ENCODE peak calls at places on chromosomes 4 and X, in nine cellular contexts. One of them, this sample, is unnamed.

GRCh38 chr4:78022517-78022916 is 34.6 kb upstream of the FRAS1 start:
- DNase-seq in colonic mucosa: no peak
- DNase-seq in heart left ventricle: no peak
- DNase-seq in breast epithelium: no peak
- DNase-seq in SK-N-SH: peak
- DNase-seq in GM23338: no peak
- DNase-seq in right lobe of liver: no peak
- DNase-seq in IMR-90: no peak
- DNase-seq in Peyer's patch: no peak
- DNase-seq in this sample: no peak

GRCh38 chrX:64885850-64886249 is 90.4 kb downstream of the ZC4H2 start:
- DNase-seq in colonic mucosa: peak
- DNase-seq in heart left ventricle: no peak
- DNase-seq in breast epithelium: no peak
- DNase-seq in SK-N-SH: peak
- DNase-seq in GM23338: peak
- DNase-seq in right lobe of liver: no peak
- DNase-seq in IMR-90: no peak
- DNase-seq in Peyer's patch: no peak
- DNase-seq in this sample: peak

GRCh38 chr4:80107374-80107773 is 34.3 kb upstream of the ANTXR2 start:
- DNase-seq in colonic mucosa: no peak
- DNase-seq in heart left ventricle: no peak
- DNase-seq in breast epithelium: no peak
- DNase-seq in SK-N-SH: no peak
- DNase-seq in GM23338: no peak
- DNase-seq in right lobe of liver: no peak
- DNase-seq in IMR-90: no peak
- DNase-seq in Peyer's patch: no peak
- DNase-seq in this sample: no peak

GRCh38 chrX:104195489-104196084 is 29.3 kb downstream of the FAM199X start:
- DNase-seq in colonic mucosa: peak
- DNase-seq in heart left ventricle: no peak
- DNase-seq in breast epithelium: no peak
- DNase-seq in SK-N-SH: peak
- DNase-seq in GM23338: peak
- DNase-seq in right lobe of liver: no peak
- DNase-seq in IMR-90: peak
- DNase-seq in Peyer's patch: no peak
- DNase-seq in this sample: no peak

GRCh38 chr4:124389591-124389990 is 322.9 kb downstream of the ANKRD50 start:
- DNase-seq in colonic mucosa: no peak
- DNase-seq in heart left ventricle: no peak
- DNase-seq in breast epithelium: no peak
- DNase-seq in SK-N-SH: no peak
- DNase-seq in GM23338: no peak
- DNase-seq in right lobe of liver: no peak
- DNase-seq in IMR-90: peak
- DNase-seq in Peyer's patch: no peak
- DNase-seq in this sample: no peak

GRCh38 chrX:47523713-47524166 is 37.3 kb upstream of the ARAF start:
- DNase-seq in colonic mucosa: no peak
- DNase-seq in heart left ventricle: no peak
- DNase-seq in breast epithelium: no peak
- DNase-seq in SK-N-SH: no peak
- DNase-seq in GM23338: no peak
- DNase-seq in right lobe of liver: no peak
- DNase-seq in IMR-90: no peak
- DNase-seq in Peyer's patch: peak
- DNase-seq in this sample: no peak

GRCh38 chr4:10983274-10983673 is 298.7 kb upstream of the CLNK start:
- DNase-seq in colonic mucosa: no peak
- DNase-seq in heart left ventricle: no peak
- DNase-seq in breast epithelium: no peak
- DNase-seq in SK-N-SH: no peak
- DNase-seq in GM23338: no peak
- DNase-seq in right lobe of liver: no peak
- DNase-seq in IMR-90: no peak
- DNase-seq in Peyer's patch: peak
- DNase-seq in this sample: peak

GRCh38 chr4:5824635-5825034 is 68.3 kb downstream of the CRMP1 start:
- DNase-seq in colonic mucosa: no peak
- DNase-seq in heart left ventricle: no peak
- DNase-seq in breast epithelium: no peak
- DNase-seq in SK-N-SH: peak
- DNase-seq in GM23338: peak
- DNase-seq in right lobe of liver: no peak
- DNase-seq in IMR-90: peak
- DNase-seq in Peyer's patch: no peak
- DNase-seq in this sample: peak

GRCh38 chrX:20267924-20268701 is 1.4 kb upstream of the RPS6KA3 start:
- DNase-seq in colonic mucosa: peak
- DNase-seq in heart left ventricle: peak
- DNase-seq in breast epithelium: peak
- DNase-seq in SK-N-SH: peak
- DNase-seq in GM23338: peak
- DNase-seq in right lobe of liver: peak
- DNase-seq in IMR-90: no peak
- DNase-seq in Peyer's patch: peak
- DNase-seq in this sample: peak

GRCh38 chrX:107374831-107375230 is 74.6 kb upstream of the FRMPD3 start:
- DNase-seq in colonic mucosa: no peak
- DNase-seq in heart left ventricle: no peak
- DNase-seq in breast epithelium: no peak
- DNase-seq in SK-N-SH: no peak
- DNase-seq in GM23338: no peak
- DNase-seq in right lobe of liver: no peak
- DNase-seq in IMR-90: no peak
- DNase-seq in Peyer's patch: no peak
- DNase-seq in this sample: no peak

GRCh38 chr4:85005865-85006377 is 39.4 kb upstream of the WDFY3 start:
- DNase-seq in colonic mucosa: no peak
- DNase-seq in heart left ventricle: no peak
- DNase-seq in breast epithelium: no peak
- DNase-seq in SK-N-SH: no peak
- DNase-seq in GM23338: no peak
- DNase-seq in right lobe of liver: no peak
- DNase-seq in IMR-90: peak
- DNase-seq in Peyer's patch: no peak
- DNase-seq in this sample: no peak

GRCh38 chr4:52873861-52874343 is 11.8 kb downstream of the RASL11B start:
- DNase-seq in colonic mucosa: peak
- DNase-seq in heart left ventricle: peak
- DNase-seq in breast epithelium: no peak
- DNase-seq in SK-N-SH: no peak
- DNase-seq in GM23338: peak
- DNase-seq in right lobe of liver: no peak
- DNase-seq in IMR-90: no peak
- DNase-seq in Peyer's patch: no peak
- DNase-seq in this sample: peak

GRCh38 chr4:133498149-133498548 is 349.1 kb downstream of the PCDH10 start:
- DNase-seq in colonic mucosa: no peak
- DNase-seq in heart left ventricle: no peak
- DNase-seq in breast epithelium: no peak
- DNase-seq in SK-N-SH: no peak
- DNase-seq in GM23338: no peak
- DNase-seq in right lobe of liver: no peak
- DNase-seq in IMR-90: no peak
- DNase-seq in Peyer's patch: no peak
- DNase-seq in this sample: no peak

GRCh38 chrX:22109442-22109841 is 77.3 kb downstream of the PHEX start:
- DNase-seq in colonic mucosa: no peak
- DNase-seq in heart left ventricle: no peak
- DNase-seq in breast epithelium: no peak
- DNase-seq in SK-N-SH: no peak
- DNase-seq in GM23338: peak
- DNase-seq in right lobe of liver: no peak
- DNase-seq in IMR-90: peak
- DNase-seq in Peyer's patch: no peak
- DNase-seq in this sample: no peak

GRCh38 chrX:100731441-100732281 is at the start of gene SYTL4:
- DNase-seq in colonic mucosa: peak
- DNase-seq in heart left ventricle: peak
- DNase-seq in breast epithelium: no peak
- DNase-seq in SK-N-SH: peak
- DNase-seq in GM23338: peak
- DNase-seq in right lobe of liver: peak
- DNase-seq in IMR-90: no peak
- DNase-seq in Peyer's patch: peak
- DNase-seq in this sample: peak
- H3K27ac ChIP-seq in colonic mucosa: peak
- H3K27ac ChIP-seq in heart left ventricle: peak
- H3K27ac ChIP-seq in breast epithelium: peak
- H3K27ac ChIP-seq in SK-N-SH: no peak
- H3K27ac ChIP-seq in GM23338: no peak
- H3K27ac ChIP-seq in right lobe of liver: peak
- H3K27ac ChIP-seq in IMR-90: no peak
- H3K27ac ChIP-seq in Peyer's patch: peak
- H3K27ac ChIP-seq in this sample: no peak

GRCh38 chrX:148552775-148553174 is 52.4 kb downstream of the AFF2 start:
- DNase-seq in colonic mucosa: no peak
- DNase-seq in heart left ventricle: no peak
- DNase-seq in breast epithelium: no peak
- DNase-seq in SK-N-SH: no peak
- DNase-seq in GM23338: peak
- DNase-seq in right lobe of liver: no peak
- DNase-seq in IMR-90: no peak
- DNase-seq in Peyer's patch: no peak
- DNase-seq in this sample: no peak
- TF ChIP-seq CTCF in colonic mucosa: no peak
- TF ChIP-seq CTCF in heart left ventricle: peak
- TF ChIP-seq CTCF in breast epithelium: no peak
- TF ChIP-seq CTCF in SK-N-SH: peak
- TF ChIP-seq CTCF in GM23338: peak
- TF ChIP-seq CTCF in right lobe of liver: no peak
- TF ChIP-seq CTCF in IMR-90: peak
- TF ChIP-seq CTCF in Peyer's patch: no peak
- TF ChIP-seq CTCF in this sample: peak

DNA sequence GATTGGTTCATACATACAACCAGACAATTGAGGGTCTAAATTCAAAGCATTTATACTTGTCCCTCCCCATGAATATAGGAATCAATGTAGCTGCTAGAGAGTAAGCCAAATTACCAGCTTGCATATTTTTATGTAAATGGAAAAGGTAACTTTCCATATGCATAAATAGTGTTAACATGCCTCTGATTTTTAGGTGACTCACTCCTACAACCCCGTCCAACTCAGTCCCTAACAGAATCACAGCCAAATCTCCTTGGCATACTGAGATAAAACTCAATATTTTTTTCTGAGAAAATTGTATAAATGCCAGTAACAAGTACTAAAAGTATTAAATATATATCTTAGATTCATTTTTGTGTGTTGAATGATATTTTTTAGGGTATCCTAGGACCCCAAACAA is 67.2 kb downstream of the INPP4B start:
- DNase-seq in colonic mucosa: no peak
- DNase-seq in heart left ventricle: no peak
- DNase-seq in breast epithelium: no peak
- DNase-seq in SK-N-SH: no peak
- DNase-seq in GM23338: no peak
- DNase-seq in right lobe of liver: no peak
- DNase-seq in IMR-90: peak
- DNase-seq in Peyer's patch: no peak
- DNase-seq in this sample: no peak
- H3K27ac ChIP-seq in colonic mucosa: no peak
- H3K27ac ChIP-seq in heart left ventricle: no peak
- H3K27ac ChIP-seq in breast epithelium: no peak
- H3K27ac ChIP-seq in SK-N-SH: no peak
- H3K27ac ChIP-seq in GM23338: no peak
- H3K27ac ChIP-seq in right lobe of liver: no peak
- H3K27ac ChIP-seq in IMR-90: no peak
- H3K27ac ChIP-seq in Peyer's patch: no peak
- H3K27ac ChIP-seq in this sample: no peak

GRCh38 chr4:185082549-185082948 is 60.5 kb upstream of the SLC25A4 start:
- DNase-seq in colonic mucosa: no peak
- DNase-seq in heart left ventricle: no peak
- DNase-seq in breast epithelium: no peak
- DNase-seq in SK-N-SH: no peak
- DNase-seq in GM23338: no peak
- DNase-seq in right lobe of liver: no peak
- DNase-seq in IMR-90: no peak
- DNase-seq in Peyer's patch: no peak
- DNase-seq in this sample: no peak

GRCh38 chr4:185079271-185079905 is 61.1 kb downstream of the HELT start:
- DNase-seq in colonic mucosa: no peak
- DNase-seq in heart left ventricle: no peak
- DNase-seq in breast epithelium: no peak
- DNase-seq in SK-N-SH: no peak
- DNase-seq in GM23338: no peak
- DNase-seq in right lobe of liver: no peak
- DNase-seq in IMR-90: no peak
- DNase-seq in Peyer's patch: no peak
- DNase-seq in this sample: no peak

GRCh38 chr4:185086053-185086452 is 57.0 kb upstream of the SLC25A4 start:
- DNase-seq in colonic mucosa: no peak
- DNase-seq in heart left ventricle: no peak
- DNase-seq in breast epithelium: no peak
- DNase-seq in SK-N-SH: no peak
- DNase-seq in GM23338: peak
- DNase-seq in right lobe of liver: no peak
- DNase-seq in IMR-90: no peak
- DNase-seq in Peyer's patch: no peak
- DNase-seq in this sample: peak

GRCh38 chr4:185080545-185080944 is 62.3 kb downstream of the HELT start:
- DNase-seq in colonic mucosa: no peak
- DNase-seq in heart left ventricle: no peak
- DNase-seq in breast epithelium: no peak
- DNase-seq in SK-N-SH: no peak
- DNase-seq in GM23338: peak
- DNase-seq in right lobe of liver: no peak
- DNase-seq in IMR-90: no peak
- DNase-seq in Peyer's patch: no peak
- DNase-seq in this sample: no peak
- TF ChIP-seq CTCF in colonic mucosa: no peak
- TF ChIP-seq CTCF in heart left ventricle: no peak
- TF ChIP-seq CTCF in breast epithelium: no peak
- TF ChIP-seq CTCF in SK-N-SH: no peak
- TF ChIP-seq CTCF in GM23338: no peak
- TF ChIP-seq CTCF in right lobe of liver: no peak
- TF ChIP-seq CTCF in IMR-90: no peak
- TF ChIP-seq CTCF in Peyer's patch: no peak
- TF ChIP-seq CTCF in this sample: no peak

DNA sequence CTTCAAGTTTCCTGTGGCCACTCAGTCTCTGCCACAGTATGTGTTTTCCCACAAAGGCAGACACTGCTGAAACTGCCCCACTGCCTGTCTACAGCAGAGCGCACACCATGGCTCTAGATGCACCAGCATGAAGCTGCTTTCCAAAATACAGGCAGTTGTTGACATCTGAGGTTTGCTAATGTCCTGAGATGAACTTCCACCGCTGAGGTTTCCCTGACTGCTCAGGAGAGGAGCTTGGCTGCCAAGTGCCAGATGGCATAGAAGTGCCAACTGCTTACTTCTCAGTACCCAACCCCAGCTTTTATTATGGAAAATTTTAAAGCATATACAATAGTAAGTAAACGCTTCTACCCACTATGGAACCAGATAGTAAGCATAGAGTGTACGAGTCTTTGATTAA is 61.0 kb upstream of the EXOC1L start:
- DNase-seq in colonic mucosa: peak
- DNase-seq in heart left ventricle: no peak
- DNase-seq in breast epithelium: no peak
- DNase-seq in SK-N-SH: no peak
- DNase-seq in GM23338: no peak
- DNase-seq in right lobe of liver: no peak
- DNase-seq in IMR-90: no peak
- DNase-seq in Peyer's patch: no peak
- DNase-seq in this sample: no peak
- H3K27ac ChIP-seq in colonic mucosa: peak
- H3K27ac ChIP-seq in heart left ventricle: no peak
- H3K27ac ChIP-seq in breast epithelium: no peak
- H3K27ac ChIP-seq in SK-N-SH: no peak
- H3K27ac ChIP-seq in GM23338: no peak
- H3K27ac ChIP-seq in right lobe of liver: no peak
- H3K27ac ChIP-seq in IMR-90: no peak
- H3K27ac ChIP-seq in Peyer's patch: no peak
- H3K27ac ChIP-seq in this sample: no peak

This sample was measured in endodermal cell.